ENCODE peak calls at places on chromosomes 5 and 9, in four cellular contexts. One of them, this sample, is unnamed.
A peak's percentile ranks its signal among the peaks of the same experiment; 100 is the strongest.

GRCh38 chr5:52818360-52818759 is 30.6 kb downstream of the ITGA1 start:
- DNase-seq in MM.1S: no peak
- DNase-seq in WTC11: no peak
- DNase-seq in cardiac muscle cell: no peak
- DNase-seq in this sample: no peak

GRCh38 chr9:119005162-119005561 is 364.1 kb downstream of the BRINP1 start:
- DNase-seq in MM.1S: no peak
- DNase-seq in WTC11: no peak
- DNase-seq in cardiac muscle cell: peak; percentile 44
- DNase-seq in this sample: no peak

GRCh38 chr9:96553070-96553469 is 66.6 kb downstream of the CDC14B start:
- DNase-seq in cardiac muscle cell: no peak
- DNase-seq in MM.1S: no peak
- DNase-seq in WTC11: no peak
- DNase-seq in this sample: no peak

GRCh38 chr5:178839319-178839704 is 20.4 kb upstream of the ZNF354B start:
- DNase-seq in cardiac muscle cell: peak; percentile 73
- DNase-seq in MM.1S: no peak
- DNase-seq in WTC11: peak; percentile 90
- DNase-seq in this sample: no peak

GRCh38 chr5:31913796-31914188 is 260.3 kb downstream of the GOLPH3 start:
- DNase-seq in cardiac muscle cell: no peak
- DNase-seq in MM.1S: no peak
- DNase-seq in WTC11: no peak
- DNase-seq in this sample: no peak

GRCh38 chr9:85723220-85723619 is 18.5 kb downstream of the AGTPBP1 start:
- DNase-seq in cardiac muscle cell: no peak
- DNase-seq in MM.1S: no peak
- DNase-seq in WTC11: peak; percentile 85
- DNase-seq in this sample: no peak

GRCh38 chr5:180103487-180103886 is 31.9 kb upstream of the RNF130 start:
- DNase-seq in cardiac muscle cell: no peak
- DNase-seq in MM.1S: no peak
- DNase-seq in WTC11: no peak
- DNase-seq in this sample: no peak

GRCh38 chr9:27527702-27528277 is 1.8 kb downstream of the MOB3B start:
- DNase-seq in cardiac muscle cell: no peak
- DNase-seq in MM.1S: no peak
- DNase-seq in WTC11: no peak
- DNase-seq in this sample: no peak

DNA sequence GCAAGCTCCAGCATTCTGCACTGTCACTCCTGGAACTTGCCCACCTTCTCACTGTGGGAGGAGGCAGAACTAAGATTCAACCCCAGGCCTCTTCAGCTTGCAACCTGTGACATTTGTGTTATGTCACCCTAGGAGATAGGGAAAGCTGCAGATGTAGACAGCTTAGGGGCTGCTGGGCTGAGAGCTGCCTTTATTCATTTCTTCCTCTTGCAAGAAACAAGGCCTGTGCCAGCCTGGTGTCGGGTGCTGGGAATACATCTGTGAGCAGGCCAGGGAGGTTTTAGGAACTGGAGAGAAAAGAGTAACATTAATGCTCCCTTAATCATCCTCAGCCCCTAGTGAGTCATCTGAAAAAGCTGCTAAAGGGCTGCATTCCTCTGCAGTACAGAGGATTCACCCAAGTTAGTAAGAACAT is 101.8 kb downstream of the FGF18 start:
- DNase-seq in cardiac muscle cell: no peak
- DNase-seq in MM.1S: no peak
- DNase-seq in WTC11: no peak
- DNase-seq in this sample: no peak
- TF ChIP-seq CTCF in cardiac muscle cell: peak; percentile 10
- TF ChIP-seq CTCF in MM.1S: no peak
- TF ChIP-seq CTCF in WTC11: no peak
- TF ChIP-seq CTCF in this sample: no peak

DNA sequence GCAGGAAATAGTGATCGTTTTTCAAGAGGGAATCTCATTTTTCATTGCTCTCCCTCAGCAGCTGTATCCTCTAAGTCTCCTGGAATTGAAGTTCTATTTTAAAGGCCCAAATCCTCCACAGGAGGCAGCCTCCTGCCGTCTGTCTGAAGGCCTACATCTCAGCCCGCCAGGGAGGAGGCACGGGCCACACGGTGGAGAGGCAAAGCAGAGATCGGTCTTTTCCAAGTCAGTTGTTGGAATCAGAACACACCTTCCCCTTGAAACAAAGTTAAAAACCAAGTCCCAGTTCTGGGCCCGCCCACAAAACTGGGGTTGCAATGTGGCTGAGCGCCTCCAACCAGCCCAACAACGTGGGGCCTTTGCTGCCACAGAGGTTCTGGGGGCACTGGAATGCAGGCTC is 68.7 kb downstream of the RAPGEF1 start:
- DNase-seq in WTC11: no peak
- DNase-seq in cardiac muscle cell: no peak
- DNase-seq in MM.1S: no peak
- DNase-seq in this sample: no peak
- TF ChIP-seq CTCF in WTC11: no peak
- TF ChIP-seq CTCF in cardiac muscle cell: no peak
- TF ChIP-seq CTCF in MM.1S: no peak
- TF ChIP-seq CTCF in this sample: no peak

GRCh38 chr9:98523231-98523901 is 185.4 kb downstream of the GABBR2 start:
- DNase-seq in WTC11: peak; percentile 40
- DNase-seq in cardiac muscle cell: peak; percentile 18
- DNase-seq in MM.1S: no peak
- DNase-seq in this sample: no peak
- TF ChIP-seq CTCF in WTC11: no peak
- TF ChIP-seq CTCF in cardiac muscle cell: peak; percentile 60
- TF ChIP-seq CTCF in MM.1S: no peak
- TF ChIP-seq CTCF in this sample: no peak

DNA sequence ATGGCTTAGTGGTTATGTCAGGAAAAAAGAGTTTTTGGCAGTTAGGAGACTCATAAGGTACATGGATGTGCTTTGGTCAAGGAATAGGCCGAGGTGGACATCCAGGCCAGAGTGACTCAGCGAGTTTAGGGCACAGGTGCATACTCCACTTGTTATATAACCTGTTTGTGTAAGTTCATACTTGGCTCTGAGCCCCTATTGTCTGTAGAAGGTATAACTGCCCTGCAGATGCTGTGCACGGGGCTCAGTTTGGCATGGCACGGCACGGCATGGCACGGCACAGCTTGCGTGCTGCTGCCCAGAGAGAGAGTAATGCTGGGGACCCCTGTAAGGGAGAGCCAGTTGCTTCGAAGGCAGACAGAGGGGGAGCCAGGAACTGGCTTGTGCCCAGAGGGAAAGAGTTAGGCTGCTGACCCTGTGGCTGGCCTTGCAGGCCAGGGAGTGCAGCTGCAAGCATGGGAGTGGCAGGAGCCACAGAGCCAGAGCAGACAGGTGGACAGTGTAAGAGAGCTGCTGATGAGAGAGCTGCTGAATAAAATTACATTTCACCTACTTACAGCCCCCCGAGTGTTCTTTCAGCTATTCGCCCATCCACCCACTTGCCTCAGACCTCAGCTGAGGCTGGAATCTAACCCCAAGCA is 32.2 kb downstream of the GCNT4 start:
- DNase-seq in cardiac muscle cell: no peak
- DNase-seq in WTC11: no peak
- DNase-seq in MM.1S: no peak
- DNase-seq in this sample: no peak
- TF ChIP-seq CTCF in cardiac muscle cell: no peak
- TF ChIP-seq CTCF in WTC11: no peak
- TF ChIP-seq CTCF in MM.1S: no peak
- TF ChIP-seq CTCF in this sample: no peak

GRCh38 chr9:37407468-37407867 is 15.0 kb upstream of the GRHPR start:
- DNase-seq in MM.1S: no peak
- DNase-seq in WTC11: no peak
- DNase-seq in cardiac muscle cell: no peak
- DNase-seq in this sample: no peak
- TF ChIP-seq CTCF in MM.1S: peak; percentile 33
- TF ChIP-seq CTCF in WTC11: no peak
- TF ChIP-seq CTCF in cardiac muscle cell: peak; percentile 11
- TF ChIP-seq CTCF in this sample: no peak

DNA sequence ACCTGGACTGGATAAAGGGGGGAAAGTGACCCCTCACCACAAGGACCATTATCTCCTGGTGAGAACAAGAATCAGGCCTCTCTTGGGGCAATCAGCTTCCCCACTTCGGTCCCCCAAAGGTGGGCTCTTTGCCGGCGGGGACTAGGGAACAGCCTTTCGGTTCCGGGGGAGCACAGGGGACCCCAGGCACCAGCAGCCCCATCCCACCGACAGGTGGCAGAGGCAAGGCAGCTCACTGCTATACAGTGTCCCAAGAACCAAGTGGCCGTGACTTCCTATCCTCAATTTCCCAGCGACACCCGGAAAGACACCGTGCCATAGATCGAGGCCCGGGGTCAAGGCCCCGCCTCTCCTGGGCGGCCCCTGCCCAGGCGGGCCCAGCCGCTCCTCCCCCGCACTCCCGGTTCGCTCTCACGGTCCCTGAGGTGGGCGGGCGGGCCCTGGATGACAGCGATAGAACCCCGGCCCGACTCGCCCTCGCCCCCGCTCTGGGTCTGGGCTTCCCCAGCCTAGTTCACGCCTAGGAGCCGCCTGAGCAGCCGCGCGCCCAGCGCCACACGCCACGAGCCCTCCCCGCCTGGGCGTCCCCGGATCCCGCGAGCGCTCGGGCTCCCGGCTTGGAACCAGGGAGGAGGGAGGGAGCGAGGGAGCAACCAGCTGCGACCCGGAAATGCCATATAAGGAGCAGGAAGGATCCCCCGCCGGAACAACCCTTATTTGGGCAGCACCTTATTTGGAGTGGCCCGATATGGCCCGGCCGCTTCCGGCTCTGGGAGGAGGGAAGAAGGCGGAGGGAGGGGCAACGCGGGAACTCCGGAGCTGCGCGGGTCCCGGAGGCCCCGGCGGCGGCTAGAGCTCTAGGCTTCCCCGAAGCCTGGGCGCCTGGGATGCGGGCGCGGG is 641 bp upstream of the EGR1 start:
- DNase-seq in cardiac muscle cell: peak; percentile 99
- DNase-seq in MM.1S: peak; percentile 98
- DNase-seq in WTC11: peak; percentile 97
- DNase-seq in this sample: peak; percentile 98
- TF ChIP-seq CTCF in cardiac muscle cell: no peak
- TF ChIP-seq CTCF in MM.1S: no peak
- TF ChIP-seq CTCF in WTC11: peak; percentile 23
- TF ChIP-seq CTCF in this sample: no peak

GRCh38 chr5:124631874-124632550 is 114.4 kb downstream of the ZNF608 start:
- DNase-seq in MM.1S: no peak
- DNase-seq in WTC11: no peak
- DNase-seq in cardiac muscle cell: peak; percentile 70
- DNase-seq in this sample: no peak

GRCh38 chr5:124634228-124634819 is 112.1 kb downstream of the ZNF608 start:
- DNase-seq in MM.1S: no peak
- DNase-seq in cardiac muscle cell: no peak
- DNase-seq in WTC11: no peak
- DNase-seq in this sample: no peak

GRCh38 chr5:124634820-124635323 is 111.6 kb downstream of the ZNF608 start:
- DNase-seq in MM.1S: no peak
- DNase-seq in WTC11: no peak
- DNase-seq in cardiac muscle cell: no peak
- DNase-seq in this sample: no peak

GRCh38 chr5:124630767-124631704 is 115.4 kb downstream of the ZNF608 start:
- DNase-seq in MM.1S: peak; percentile 78
- DNase-seq in cardiac muscle cell: no peak
- DNase-seq in WTC11: no peak
- DNase-seq in this sample: peak; percentile 32

DNA sequence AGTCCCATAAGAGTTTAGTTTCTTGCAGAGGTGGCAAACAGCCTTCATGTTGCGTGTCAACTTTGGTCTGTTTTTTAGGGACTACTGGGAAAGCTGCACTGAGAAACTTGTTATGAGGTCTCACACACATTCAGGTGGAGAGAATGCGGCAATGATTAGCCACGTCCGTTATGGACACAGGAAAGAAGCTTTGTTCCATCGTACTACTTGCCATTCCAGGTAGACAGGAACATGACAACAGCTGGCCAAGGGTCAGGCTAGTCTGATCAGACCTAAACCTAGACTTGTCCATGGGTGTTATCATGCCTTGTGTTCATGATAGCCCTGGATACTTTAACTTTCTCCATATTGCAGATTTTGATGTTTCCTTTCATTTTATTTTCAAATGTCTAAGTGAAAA is 113.2 kb downstream of the ZNF608 start:
- DNase-seq in WTC11: no peak
- DNase-seq in MM.1S: no peak
- DNase-seq in cardiac muscle cell: no peak
- DNase-seq in this sample: no peak
- TF ChIP-seq CTCF in WTC11: no peak
- TF ChIP-seq CTCF in MM.1S: no peak
- TF ChIP-seq CTCF in cardiac muscle cell: no peak
- TF ChIP-seq CTCF in this sample: no peak

This sample was measured in GM20000.